ENCODE peak calls at places on chromosomes 12 and 14, in five cellular contexts. P is posterior cingulate gyrus; N is mesothelial cell of epicardium; W is stimulated activated CD4-positive, alpha-beta T cell treated with anti-CD3 and anti-CD28 coated beads, Interleukin-15, amount 100 ng/mL, for 24 hours; S is lower lobe of right lung. V is an unnamed sample.
A peak's percentile ranks its signal among the peaks of the same experiment; 100 is the strongest.

GRCh38 chr14:38255673-38256357 is at the start of gene CLEC14A:
- DNase-seq in P (no peak), N (peak; percentile 46), W (peak; percentile 17), S (peak; percentile 64), V (peak; percentile 65)

GRCh38 chr12:50101663-50102062 is 2.1 kb upstream of the GPD1 start:
- DNase-seq in P (no peak), N (no peak), W (no peak), S (no peak), V (no peak)

GRCh38 chr14:103819503-103820307 is 27.7 kb downstream of the PPP1R13B start:
- DNase-seq in P (no peak), N (no peak), W (no peak), S (peak; percentile 52), V (no peak)

GRCh38 chr12:53214221-53214620 is 7.2 kb upstream of the ITGB7 start:
- DNase-seq in P (no peak), N (no peak), W (no peak), S (no peak), V (no peak)

GRCh38 chr14:50906326-50906725 is 34.5 kb downstream of the ABHD12B start:
- DNase-seq in P (no peak), N (no peak), W (no peak), S (no peak), V (no peak)

GRCh38 chr12:88969127-88969526 is 383.2 kb downstream of the DUSP6 start:
- DNase-seq in P (no peak), N (no peak), W (no peak), S (no peak), V (no peak)

GRCh38 chr12:25249951-25250738 is 584 bp downstream of the KRAS start:
- DNase-seq in P (peak; percentile 23), N (peak; percentile 65), W (peak; percentile 67), S (peak; percentile 79), V (peak; percentile 83)

GRCh38 chr14:51581017-51581881 is 70.5 kb upstream of the FRMD6 start:
- DNase-seq in P (no peak), N (no peak), W (no peak), S (no peak), V (no peak)

GRCh38 chr14:74620497-74620921 is 8.5 kb upstream of the LTBP2 start:
- DNase-seq in P (no peak), N (no peak), W (peak; percentile 31), S (no peak), V (no peak)

GRCh38 chr12:50979369-50980052 is 27.2 kb downstream of the HIGD1C start:
- DNase-seq in P (no peak), N (no peak), W (peak; percentile 50), S (no peak), V (no peak)

GRCh38 chr12:89138048-89138852 is 214.1 kb downstream of the DUSP6 start:
- DNase-seq in P (no peak), N (no peak), W (peak; percentile 31), S (no peak), V (no peak)

GRCh38 chr14:35402323-35403084 is 2.0 kb downstream of the NFKBIA start:
- DNase-seq in P (no peak), N (no peak), W (peak; percentile 56), S (no peak), V (no peak)

GRCh38 chr14:105622329-105622955 is 96.1 kb downstream of the TMEM121 start:
- DNase-seq in P (no peak), N (peak; percentile 27), W (no peak), S (no peak), V (peak; percentile 75)

GRCh38 chr12:105417732-105418131 is 87.2 kb downstream of the C12orf75 start:
- DNase-seq in P (no peak), N (no peak), W (no peak), S (no peak), V (no peak)

GRCh38 chr12:110079477-110080400 is 31.4 kb upstream of the C12orf76 start:
- DNase-seq in P (peak; percentile 78), N (no peak), W (peak; percentile 81), S (peak; percentile 80), V (no peak)

GRCh38 chr12:62834971-62835547 is 99.9 kb downstream of the PPM1H start:
- DNase-seq in P (no peak), N (no peak), W (no peak), S (no peak), V (no peak)

GRCh38 chr12:131378861-131379665 is 331.8 kb upstream of the SFSWAP start:
- DNase-seq in P (no peak), N (peak; percentile 35), W (no peak), S (peak; percentile 28), V (peak; percentile 65)

GRCh38 chr12:93803408-93803807 is 126.2 kb downstream of the CRADD start:
- DNase-seq in P (no peak), N (no peak), W (no peak), S (no peak), V (no peak)

GRCh38 chr14:50521912-50522341 is 10.4 kb downstream of the MAP4K5 start:
- DNase-seq in P (no peak), N (no peak), W (no peak), S (no peak), V (no peak)

GRCh38 chr14:63492391-63492790 is 50.8 kb downstream of the PPP2R5E start:
- DNase-seq in P (no peak), N (no peak), W (no peak), S (no peak), V (no peak)

GRCh38 chr14:61043506-61043905 is 62.5 kb downstream of the SLC38A6 start:
- DNase-seq in P (no peak), N (no peak), W (no peak), S (no peak), V (no peak)

GRCh38 chr14:54901380-54902142 is 1.1 kb downstream of the GCH1 start:
- DNase-seq in P (no peak), N (no peak), W (peak; percentile 22), S (no peak), V (no peak)

GRCh38 chr12:14264316-14264715 is 101.2 kb upstream of the ATF7IP start:
- DNase-seq in P (no peak), N (no peak), W (no peak), S (no peak), V (no peak)

GRCh38 chr12:120119395-120119973 is 2.9 kb upstream of the RAB35 start:
- DNase-seq in P (no peak), N (no peak), W (peak; percentile 61), S (no peak), V (no peak)

GRCh38 chr12:8692573-8692972 is 5.2 kb upstream of the RIMKLB start:
- DNase-seq in P (peak; percentile 69), N (no peak), W (no peak), S (no peak), V (no peak)

GRCh38 chr12:38930994-38931393 is 25.6 kb upstream of the CPNE8 start:
- DNase-seq in P (no peak), N (no peak), W (no peak), S (no peak), V (no peak)

GRCh38 chr14:51224551-51224950 is 15.5 kb upstream of the TMX1 start:
- DNase-seq in P (no peak), N (no peak), W (no peak), S (no peak), V (no peak)

GRCh38 chr12:67068773-67069450 is 200.2 kb upstream of the CAND1 start:
- DNase-seq in P (peak; percentile 14), N (peak; percentile 69), W (peak; percentile 63), S (peak; percentile 49), V (no peak)

GRCh38 chr12:96107236-96107635 is 71.8 kb upstream of the LTA4H start:
- DNase-seq in P (no peak), N (no peak), W (no peak), S (no peak), V (no peak)

GRCh38 chr14:64628940-64629403 is 75.3 kb upstream of the PLEKHG3 start:
- DNase-seq in P (peak; percentile 50), N (no peak), W (no peak), S (no peak), V (no peak)

GRCh38 chr12:114901316-114901715 is 217.3 kb upstream of the TBX3 start:
- DNase-seq in P (no peak), N (no peak), W (no peak), S (no peak), V (no peak)